ENCODE peak calls at places on chromosome 14, in seven cellular contexts. One of them, this sample, is unnamed.
A peak's percentile ranks its signal among the peaks of the same experiment; 100 is the strongest.

GRCh38 chr14:74558655-74559054 is 53.4 kb downstream of the LTBP2 start:
- DNase-seq in stimulated activated CD4-positive, alpha-beta T cell treated with anti-CD3 and anti-CD28 coated beads, Interleukin-4, amount 100 ng/mL, for 4 hours: no peak
- DNase-seq in fibroblast of mammary gland: peak; percentile 78
- DNase-seq in effector memory CD8-positive, alpha-beta T cell: no peak
- DNase-seq in naive B cell: no peak
- DNase-seq in GM23248: peak; percentile 43
- DNase-seq in thyroid gland: peak; percentile 50
- DNase-seq in this sample: no peak

GRCh38 chr14:39432619-39433451 is 602 bp upstream of the FBXO33 start:
- DNase-seq in thyroid gland: peak; percentile 97
- DNase-seq in naive B cell: peak; percentile 84
- DNase-seq in stimulated activated CD4-positive, alpha-beta T cell treated with anti-CD3 and anti-CD28 coated beads, Interleukin-4, amount 100 ng/mL, for 4 hours: peak; percentile 63
- DNase-seq in effector memory CD8-positive, alpha-beta T cell: no peak
- DNase-seq in GM23248: peak; percentile 82
- DNase-seq in fibroblast of mammary gland: peak; percentile 64
- DNase-seq in this sample: peak; percentile 89

GRCh38 chr14:54253195-54253947 is 143.4 kb upstream of the CDKN3 start:
- DNase-seq in thyroid gland: peak; percentile 27
- DNase-seq in effector memory CD8-positive, alpha-beta T cell: no peak
- DNase-seq in naive B cell: no peak
- DNase-seq in GM23248: peak; percentile 95
- DNase-seq in fibroblast of mammary gland: peak; percentile 94
- DNase-seq in stimulated activated CD4-positive, alpha-beta T cell treated with anti-CD3 and anti-CD28 coated beads, Interleukin-4, amount 100 ng/mL, for 4 hours: no peak
- DNase-seq in this sample: peak; percentile 90

GRCh38 chr14:89915114-89915878 is 39.2 kb downstream of the EFCAB11 start:
- DNase-seq in fibroblast of mammary gland: peak; percentile 77
- DNase-seq in GM23248: peak; percentile 86
- DNase-seq in stimulated activated CD4-positive, alpha-beta T cell treated with anti-CD3 and anti-CD28 coated beads, Interleukin-4, amount 100 ng/mL, for 4 hours: peak; percentile 42
- DNase-seq in thyroid gland: peak; percentile 53
- DNase-seq in effector memory CD8-positive, alpha-beta T cell: peak; percentile 72
- DNase-seq in naive B cell: peak; percentile 49
- DNase-seq in this sample: peak; percentile 65

GRCh38 chr14:58739674-58740073 is 101.9 kb downstream of the DACT1 start:
- DNase-seq in GM23248: no peak
- DNase-seq in stimulated activated CD4-positive, alpha-beta T cell treated with anti-CD3 and anti-CD28 coated beads, Interleukin-4, amount 100 ng/mL, for 4 hours: no peak
- DNase-seq in effector memory CD8-positive, alpha-beta T cell: no peak
- DNase-seq in naive B cell: no peak
- DNase-seq in thyroid gland: no peak
- DNase-seq in fibroblast of mammary gland: no peak
- DNase-seq in this sample: no peak

GRCh38 chr14:24465369-24465768 is 22.8 kb upstream of the SDR39U1 start:
- DNase-seq in GM23248: no peak
- DNase-seq in thyroid gland: no peak
- DNase-seq in stimulated activated CD4-positive, alpha-beta T cell treated with anti-CD3 and anti-CD28 coated beads, Interleukin-4, amount 100 ng/mL, for 4 hours: no peak
- DNase-seq in naive B cell: no peak
- DNase-seq in fibroblast of mammary gland: no peak
- DNase-seq in effector memory CD8-positive, alpha-beta T cell: no peak
- DNase-seq in this sample: no peak

GRCh38 chr14:77910506-77910905 is 110.6 kb downstream of the ADCK1 start:
- DNase-seq in naive B cell: no peak
- DNase-seq in fibroblast of mammary gland: no peak
- DNase-seq in GM23248: no peak
- DNase-seq in effector memory CD8-positive, alpha-beta T cell: no peak
- DNase-seq in stimulated activated CD4-positive, alpha-beta T cell treated with anti-CD3 and anti-CD28 coated beads, Interleukin-4, amount 100 ng/mL, for 4 hours: no peak
- DNase-seq in thyroid gland: no peak
- DNase-seq in this sample: no peak

GRCh38 chr14:95140060-95140858 is 17.1 kb downstream of the DICER1 start:
- DNase-seq in stimulated activated CD4-positive, alpha-beta T cell treated with anti-CD3 and anti-CD28 coated beads, Interleukin-4, amount 100 ng/mL, for 4 hours: no peak
- DNase-seq in thyroid gland: no peak
- DNase-seq in effector memory CD8-positive, alpha-beta T cell: no peak
- DNase-seq in fibroblast of mammary gland: peak; percentile 69
- DNase-seq in GM23248: peak; percentile 80
- DNase-seq in naive B cell: no peak
- DNase-seq in this sample: no peak

GRCh38 chr14:68283378-68284123 is 464.0 kb downstream of the RAD51B start:
- DNase-seq in GM23248: no peak
- DNase-seq in effector memory CD8-positive, alpha-beta T cell: peak; percentile 57
- DNase-seq in thyroid gland: peak; percentile 62
- DNase-seq in naive B cell: peak; percentile 78
- DNase-seq in fibroblast of mammary gland: no peak
- DNase-seq in stimulated activated CD4-positive, alpha-beta T cell treated with anti-CD3 and anti-CD28 coated beads, Interleukin-4, amount 100 ng/mL, for 4 hours: peak; percentile 44
- DNase-seq in this sample: no peak

GRCh38 chr14:105147701-105148603 is 20.6 kb downstream of the JAG2 start:
- DNase-seq in naive B cell: no peak
- DNase-seq in effector memory CD8-positive, alpha-beta T cell: no peak
- DNase-seq in fibroblast of mammary gland: no peak
- DNase-seq in thyroid gland: no peak
- DNase-seq in stimulated activated CD4-positive, alpha-beta T cell treated with anti-CD3 and anti-CD28 coated beads, Interleukin-4, amount 100 ng/mL, for 4 hours: no peak
- DNase-seq in GM23248: no peak
- DNase-seq in this sample: no peak

GRCh38 chr14:27727371-27727770 is 1039.2 kb upstream of the FOXG1 start:
- DNase-seq in effector memory CD8-positive, alpha-beta T cell: no peak
- DNase-seq in thyroid gland: no peak
- DNase-seq in stimulated activated CD4-positive, alpha-beta T cell treated with anti-CD3 and anti-CD28 coated beads, Interleukin-4, amount 100 ng/mL, for 4 hours: no peak
- DNase-seq in GM23248: no peak
- DNase-seq in naive B cell: no peak
- DNase-seq in fibroblast of mammary gland: no peak
- DNase-seq in this sample: no peak

GRCh38 chr14:52998376-52999010 is 47.6 kb upstream of the FERMT2 start:
- DNase-seq in GM23248: peak; percentile 95
- DNase-seq in fibroblast of mammary gland: peak; percentile 92
- DNase-seq in thyroid gland: no peak
- DNase-seq in effector memory CD8-positive, alpha-beta T cell: no peak
- DNase-seq in stimulated activated CD4-positive, alpha-beta T cell treated with anti-CD3 and anti-CD28 coated beads, Interleukin-4, amount 100 ng/mL, for 4 hours: no peak
- DNase-seq in naive B cell: no peak
- DNase-seq in this sample: no peak

GRCh38 chr14:34098045-34098984 is 147.4 kb upstream of the EGLN3 start:
- DNase-seq in fibroblast of mammary gland: peak; percentile 69
- DNase-seq in thyroid gland: peak; percentile 59
- DNase-seq in GM23248: peak; percentile 63
- DNase-seq in effector memory CD8-positive, alpha-beta T cell: no peak
- DNase-seq in stimulated activated CD4-positive, alpha-beta T cell treated with anti-CD3 and anti-CD28 coated beads, Interleukin-4, amount 100 ng/mL, for 4 hours: no peak
- DNase-seq in naive B cell: no peak
- DNase-seq in this sample: peak; percentile 12

GRCh38 chr14:105273062-105273461 is 24.7 kb downstream of the BTBD6 start:
- DNase-seq in fibroblast of mammary gland: no peak
- DNase-seq in effector memory CD8-positive, alpha-beta T cell: no peak
- DNase-seq in GM23248: no peak
- DNase-seq in thyroid gland: peak; percentile 71
- DNase-seq in naive B cell: no peak
- DNase-seq in stimulated activated CD4-positive, alpha-beta T cell treated with anti-CD3 and anti-CD28 coated beads, Interleukin-4, amount 100 ng/mL, for 4 hours: no peak
- DNase-seq in this sample: no peak

GRCh38 chr14:103607822-103608221 is 21.2 kb upstream of the KLC1 start:
- DNase-seq in effector memory CD8-positive, alpha-beta T cell: no peak
- DNase-seq in naive B cell: no peak
- DNase-seq in GM23248: no peak
- DNase-seq in thyroid gland: no peak
- DNase-seq in fibroblast of mammary gland: no peak
- DNase-seq in stimulated activated CD4-positive, alpha-beta T cell treated with anti-CD3 and anti-CD28 coated beads, Interleukin-4, amount 100 ng/mL, for 4 hours: no peak
- DNase-seq in this sample: no peak

GRCh38 chr14:98633380-98633779 is 638.6 kb downstream of the BCL11B start:
- DNase-seq in effector memory CD8-positive, alpha-beta T cell: no peak
- DNase-seq in naive B cell: no peak
- DNase-seq in GM23248: no peak
- DNase-seq in stimulated activated CD4-positive, alpha-beta T cell treated with anti-CD3 and anti-CD28 coated beads, Interleukin-4, amount 100 ng/mL, for 4 hours: no peak
- DNase-seq in fibroblast of mammary gland: no peak
- DNase-seq in thyroid gland: peak; percentile 59
- DNase-seq in this sample: no peak

GRCh38 chr14:92993302-92993701 is 70.4 kb downstream of the CHGA start:
- DNase-seq in fibroblast of mammary gland: no peak
- DNase-seq in effector memory CD8-positive, alpha-beta T cell: no peak
- DNase-seq in thyroid gland: no peak
- DNase-seq in stimulated activated CD4-positive, alpha-beta T cell treated with anti-CD3 and anti-CD28 coated beads, Interleukin-4, amount 100 ng/mL, for 4 hours: no peak
- DNase-seq in GM23248: no peak
- DNase-seq in naive B cell: no peak
- DNase-seq in this sample: no peak

GRCh38 chr14:91113829-91114078 is at the start of gene DGLUCY:
- DNase-seq in thyroid gland: peak; percentile 85
- DNase-seq in fibroblast of mammary gland: peak; percentile 77
- DNase-seq in naive B cell: no peak
- DNase-seq in effector memory CD8-positive, alpha-beta T cell: no peak
- DNase-seq in stimulated activated CD4-positive, alpha-beta T cell treated with anti-CD3 and anti-CD28 coated beads, Interleukin-4, amount 100 ng/mL, for 4 hours: peak; percentile 56
- DNase-seq in GM23248: peak; percentile 93
- DNase-seq in this sample: peak; percentile 73

GRCh38 chr14:104290756-104291122 is 152.4 kb downstream of the KIF26A start:
- DNase-seq in GM23248: no peak
- DNase-seq in stimulated activated CD4-positive, alpha-beta T cell treated with anti-CD3 and anti-CD28 coated beads, Interleukin-4, amount 100 ng/mL, for 4 hours: no peak
- DNase-seq in fibroblast of mammary gland: no peak
- DNase-seq in naive B cell: no peak
- DNase-seq in thyroid gland: no peak
- DNase-seq in effector memory CD8-positive, alpha-beta T cell: no peak
- DNase-seq in this sample: no peak

GRCh38 chr14:100076133-100076532 is 10.9 kb downstream of the EVL start:
- DNase-seq in GM23248: peak; percentile 51
- DNase-seq in naive B cell: no peak
- DNase-seq in fibroblast of mammary gland: peak; percentile 57
- DNase-seq in effector memory CD8-positive, alpha-beta T cell: no peak
- DNase-seq in stimulated activated CD4-positive, alpha-beta T cell treated with anti-CD3 and anti-CD28 coated beads, Interleukin-4, amount 100 ng/mL, for 4 hours: no peak
- DNase-seq in thyroid gland: no peak
- DNase-seq in this sample: no peak

GRCh38 chr14:90717916-90718315 is 98.3 kb downstream of the TTC7B start:
- DNase-seq in effector memory CD8-positive, alpha-beta T cell: no peak
- DNase-seq in naive B cell: no peak
- DNase-seq in thyroid gland: no peak
- DNase-seq in GM23248: no peak
- DNase-seq in stimulated activated CD4-positive, alpha-beta T cell treated with anti-CD3 and anti-CD28 coated beads, Interleukin-4, amount 100 ng/mL, for 4 hours: no peak
- DNase-seq in fibroblast of mammary gland: peak; percentile 53
- DNase-seq in this sample: no peak

GRCh38 chr14:92728781-92729364 is 19.6 kb downstream of the LGMN start:
- DNase-seq in stimulated activated CD4-positive, alpha-beta T cell treated with anti-CD3 and anti-CD28 coated beads, Interleukin-4, amount 100 ng/mL, for 4 hours: no peak
- DNase-seq in naive B cell: no peak
- DNase-seq in GM23248: no peak
- DNase-seq in fibroblast of mammary gland: peak; percentile 79
- DNase-seq in effector memory CD8-positive, alpha-beta T cell: no peak
- DNase-seq in thyroid gland: peak; percentile 88
- DNase-seq in this sample: no peak

GRCh38 chr14:64465856-64466554 is 706 bp downstream of the AKAP5 start:
- DNase-seq in fibroblast of mammary gland: peak; percentile 45
- DNase-seq in thyroid gland: peak; percentile 15
- DNase-seq in GM23248: peak; percentile 79
- DNase-seq in naive B cell: no peak
- DNase-seq in stimulated activated CD4-positive, alpha-beta T cell treated with anti-CD3 and anti-CD28 coated beads, Interleukin-4, amount 100 ng/mL, for 4 hours: no peak
- DNase-seq in effector memory CD8-positive, alpha-beta T cell: no peak
- DNase-seq in this sample: peak; percentile 7

GRCh38 chr14:93286212-93286890 is 46.5 kb downstream of the BTBD7 start:
- DNase-seq in naive B cell: no peak
- DNase-seq in fibroblast of mammary gland: no peak
- DNase-seq in stimulated activated CD4-positive, alpha-beta T cell treated with anti-CD3 and anti-CD28 coated beads, Interleukin-4, amount 100 ng/mL, for 4 hours: no peak
- DNase-seq in thyroid gland: no peak
- DNase-seq in GM23248: peak; percentile 46
- DNase-seq in effector memory CD8-positive, alpha-beta T cell: no peak
- DNase-seq in this sample: no peak

GRCh38 chr14:92651106-92651792 is 97.2 kb downstream of the LGMN start:
- DNase-seq in effector memory CD8-positive, alpha-beta T cell: peak; percentile 78
- DNase-seq in thyroid gland: no peak
- DNase-seq in stimulated activated CD4-positive, alpha-beta T cell treated with anti-CD3 and anti-CD28 coated beads, Interleukin-4, amount 100 ng/mL, for 4 hours: peak; percentile 84
- DNase-seq in naive B cell: peak; percentile 86
- DNase-seq in fibroblast of mammary gland: peak; percentile 75
- DNase-seq in GM23248: no peak
- DNase-seq in this sample: no peak

GRCh38 chr14:102920273-102920997 is 2.0 kb upstream of the AMN start:
- DNase-seq in fibroblast of mammary gland: no peak
- DNase-seq in naive B cell: no peak
- DNase-seq in stimulated activated CD4-positive, alpha-beta T cell treated with anti-CD3 and anti-CD28 coated beads, Interleukin-4, amount 100 ng/mL, for 4 hours: no peak
- DNase-seq in GM23248: no peak
- DNase-seq in thyroid gland: no peak
- DNase-seq in effector memory CD8-positive, alpha-beta T cell: no peak
- DNase-seq in this sample: no peak

GRCh38 chr14:65817011-65817410 is 404.5 kb downstream of the FUT8 start:
- DNase-seq in thyroid gland: no peak
- DNase-seq in naive B cell: no peak
- DNase-seq in GM23248: no peak
- DNase-seq in fibroblast of mammary gland: no peak
- DNase-seq in stimulated activated CD4-positive, alpha-beta T cell treated with anti-CD3 and anti-CD28 coated beads, Interleukin-4, amount 100 ng/mL, for 4 hours: no peak
- DNase-seq in effector memory CD8-positive, alpha-beta T cell: no peak
- DNase-seq in this sample: no peak

GRCh38 chr14:55416866-55417265 is 5.2 kb upstream of the ATG14 start:
- DNase-seq in naive B cell: no peak
- DNase-seq in GM23248: peak; percentile 41
- DNase-seq in effector memory CD8-positive, alpha-beta T cell: no peak
- DNase-seq in fibroblast of mammary gland: peak; percentile 33
- DNase-seq in thyroid gland: peak; percentile 6
- DNase-seq in stimulated activated CD4-positive, alpha-beta T cell treated with anti-CD3 and anti-CD28 coated beads, Interleukin-4, amount 100 ng/mL, for 4 hours: no peak
- DNase-seq in this sample: no peak

GRCh38 chr14:64387738-64388532 is at the start of gene MTHFD1:
- DNase-seq in naive B cell: peak; percentile 94
- DNase-seq in thyroid gland: peak; percentile 100
- DNase-seq in stimulated activated CD4-positive, alpha-beta T cell treated with anti-CD3 and anti-CD28 coated beads, Interleukin-4, amount 100 ng/mL, for 4 hours: peak; percentile 95
- DNase-seq in effector memory CD8-positive, alpha-beta T cell: peak; percentile 88
- DNase-seq in GM23248: peak; percentile 98
- DNase-seq in fibroblast of mammary gland: peak; percentile 99
- DNase-seq in this sample: peak; percentile 99

GRCh38 chr14:91511014-91511466 is 930 bp upstream of the PPP4R3A start:
- DNase-seq in stimulated activated CD4-positive, alpha-beta T cell treated with anti-CD3 and anti-CD28 coated beads, Interleukin-4, amount 100 ng/mL, for 4 hours: no peak
- DNase-seq in GM23248: no peak
- DNase-seq in naive B cell: no peak
- DNase-seq in thyroid gland: no peak
- DNase-seq in fibroblast of mammary gland: peak; percentile 29
- DNase-seq in effector memory CD8-positive, alpha-beta T cell: no peak
- DNase-seq in this sample: no peak

GRCh38 chr14:41225433-41225832 is 381.2 kb upstream of the LRFN5 start:
- DNase-seq in thyroid gland: no peak
- DNase-seq in stimulated activated CD4-positive, alpha-beta T cell treated with anti-CD3 and anti-CD28 coated beads, Interleukin-4, amount 100 ng/mL, for 4 hours: no peak
- DNase-seq in GM23248: no peak
- DNase-seq in fibroblast of mammary gland: no peak
- DNase-seq in effector memory CD8-positive, alpha-beta T cell: no peak
- DNase-seq in naive B cell: no peak
- DNase-seq in this sample: no peak

GRCh38 chr14:49586673-49587460 is 687 bp upstream of the RPS29 start:
- DNase-seq in naive B cell: peak; percentile 72
- DNase-seq in GM23248: peak; percentile 73
- DNase-seq in thyroid gland: peak; percentile 22
- DNase-seq in stimulated activated CD4-positive, alpha-beta T cell treated with anti-CD3 and anti-CD28 coated beads, Interleukin-4, amount 100 ng/mL, for 4 hours: no peak
- DNase-seq in effector memory CD8-positive, alpha-beta T cell: peak; percentile 65
- DNase-seq in fibroblast of mammary gland: peak; percentile 82
- DNase-seq in this sample: peak; percentile 66

GRCh38 chr14:76698191-76698590 is 63.1 kb upstream of the VASH1 start:
- DNase-seq in effector memory CD8-positive, alpha-beta T cell: no peak
- DNase-seq in thyroid gland: no peak
- DNase-seq in stimulated activated CD4-positive, alpha-beta T cell treated with anti-CD3 and anti-CD28 coated beads, Interleukin-4, amount 100 ng/mL, for 4 hours: no peak
- DNase-seq in naive B cell: no peak
- DNase-seq in GM23248: no peak
- DNase-seq in fibroblast of mammary gland: no peak
- DNase-seq in this sample: no peak

GRCh38 chr14:94945615-94946014 is 175.7 kb upstream of the GSC start:
- DNase-seq in stimulated activated CD4-positive, alpha-beta T cell treated with anti-CD3 and anti-CD28 coated beads, Interleukin-4, amount 100 ng/mL, for 4 hours: no peak
- DNase-seq in effector memory CD8-positive, alpha-beta T cell: peak; percentile 43
- DNase-seq in fibroblast of mammary gland: no peak
- DNase-seq in GM23248: no peak
- DNase-seq in naive B cell: no peak
- DNase-seq in thyroid gland: no peak
- DNase-seq in this sample: no peak

GRCh38 chr14:63893701-63894458 is 41.1 kb downstream of the SYNE2 start:
- DNase-seq in GM23248: peak; percentile 80
- DNase-seq in stimulated activated CD4-positive, alpha-beta T cell treated with anti-CD3 and anti-CD28 coated beads, Interleukin-4, amount 100 ng/mL, for 4 hours: no peak
- DNase-seq in naive B cell: no peak
- DNase-seq in effector memory CD8-positive, alpha-beta T cell: no peak
- DNase-seq in thyroid gland: no peak
- DNase-seq in fibroblast of mammary gland: peak; percentile 93
- DNase-seq in this sample: no peak

GRCh38 chr14:79551591-79551990 is 659.7 kb downstream of the DIO2 start:
- DNase-seq in fibroblast of mammary gland: no peak
- DNase-seq in stimulated activated CD4-positive, alpha-beta T cell treated with anti-CD3 and anti-CD28 coated beads, Interleukin-4, amount 100 ng/mL, for 4 hours: no peak
- DNase-seq in effector memory CD8-positive, alpha-beta T cell: no peak
- DNase-seq in thyroid gland: peak; percentile 4
- DNase-seq in GM23248: no peak
- DNase-seq in naive B cell: no peak
- DNase-seq in this sample: no peak

GRCh38 chr14:70821916-70822705 is 12.8 kb upstream of the MAP3K9 start:
- DNase-seq in stimulated activated CD4-positive, alpha-beta T cell treated with anti-CD3 and anti-CD28 coated beads, Interleukin-4, amount 100 ng/mL, for 4 hours: peak; percentile 67
- DNase-seq in naive B cell: peak; percentile 27
- DNase-seq in GM23248: peak; percentile 87
- DNase-seq in thyroid gland: peak; percentile 45
- DNase-seq in effector memory CD8-positive, alpha-beta T cell: peak; percentile 37
- DNase-seq in fibroblast of mammary gland: peak; percentile 46
- DNase-seq in this sample: peak; percentile 56